ENCODE peak calls at places on chromosomes 2 and 18, in seven cellular contexts. V is cardiac fibroblast; F is AG04449; L is AG04450; G is CD8-positive, alpha-beta memory T cell; J is IMR-90; Z is foreskin fibroblast. E is an unnamed sample.

GRCh38 chr2:105790467-105791118 is 45.9 kb downstream of the NCK2 start:
- DNase-seq in V (no peak), F (no peak), L (no peak), G (no peak), J (no peak), Z (no peak), E (no peak)

GRCh38 chr2:170715932-170716777 is 1.0 kb downstream of the SP5 start:
- DNase-seq in V (no peak), F (no peak), L (no peak), G (peak; percentile 5), J (no peak), Z (no peak), E (no peak)

GRCh38 chr2:23069156-23069555 is 315.8 kb upstream of the KLHL29 start:
- DNase-seq in V (no peak), F (no peak), L (no peak), G (no peak), J (no peak), Z (no peak), E (no peak)

GRCh38 chr2:159169187-159169586 is 117.3 kb downstream of the WDSUB1 start:
- DNase-seq in V (peak; percentile 35), F (no peak), L (no peak), G (no peak), J (peak; percentile 25), Z (no peak), E (no peak)

GRCh38 chr18:65852273-65852672 is 101.5 kb downstream of the CDH7 start:
- DNase-seq in V (no peak), F (no peak), L (no peak), G (no peak), J (no peak), Z (no peak), E (no peak)

GRCh38 chr2:11406492-11407381 is 59.2 kb downstream of the E2F6 start:
- DNase-seq in V (peak; percentile 83), F (no peak), L (peak; percentile 73), G (no peak), J (peak; percentile 93), Z (peak; percentile 92), E (peak; percentile 83)

GRCh38 chr18:395481-396250 is 104.8 kb downstream of the COLEC12 start:
- DNase-seq in V (peak; percentile 23), F (no peak), L (peak; percentile 53), G (no peak), J (peak; percentile 86), Z (peak; percentile 89), E (peak; percentile 93)

GRCh38 chr2:158936978-158937377 is 31.5 kb upstream of the TANC1 start:
- DNase-seq in V (peak; percentile 94), F (no peak), L (peak; percentile 85), G (no peak), J (peak; percentile 95), Z (peak; percentile 86), E (peak; percentile 78)

GRCh38 chr2:207813942-207814341 is 44.2 kb upstream of the FZD5 start:
- DNase-seq in V (no peak), F (no peak), L (no peak), G (no peak), J (no peak), Z (no peak), E (no peak)

GRCh38 chr18:65938592-65939372 is 188.0 kb downstream of the CDH7 start:
- DNase-seq in V (peak; percentile 25), F (no peak), L (no peak), G (no peak), J (no peak), Z (no peak), E (no peak)

GRCh38 chr2:214985619-214986018 is 152.8 kb downstream of the ABCA12 start:
- DNase-seq in V (no peak), F (no peak), L (no peak), G (no peak), J (no peak), Z (no peak), E (no peak)

GRCh38 chr18:9876867-9877654 is 8.7 kb upstream of the TXNDC2 start:
- DNase-seq in V (peak; percentile 92), F (peak; percentile 69), L (peak; percentile 78), G (no peak), J (peak; percentile 97), Z (peak; percentile 77), E (peak; percentile 93)
- H3K4me3 ChIP-seq in V (peak overlapping the region; percentile 15), F (peak overlapping the region; percentile 52), L (peak overlapping the region; percentile 44), G (no peak overlapping the region), J (peak overlapping the region; percentile 39), Z (peak overlapping the region; percentile 37), E (peak overlapping the region; percentile 72)

GRCh38 chr2:156331572-156332451 is 709 bp downstream of the NR4A2 start:
- DNase-seq in V (peak; percentile 86), F (no peak), L (no peak), G (no peak), J (peak; percentile 77), Z (peak; percentile 73), E (peak; percentile 91)
- H3K4me3 ChIP-seq in V (peak overlapping the region; percentile 84), F (peak overlapping the region; percentile 74), L (peak overlapping the region; percentile 79), G (peak overlapping the region; percentile 99), J (peak overlapping the region; percentile 88), Z (peak overlapping the region; percentile 63), E (peak overlapping the region; percentile 95)

GRCh38 chr2:201233192-201234166 is 26.9 kb upstream of the CASP8 start:
- DNase-seq in V (peak; percentile 45), F (no peak), L (no peak), G (peak; percentile 89), J (no peak), Z (no peak), E (no peak)

GRCh38 chr2:201237486-201238241 is 22.7 kb upstream of the CASP8 start:
- DNase-seq in V (no peak), F (no peak), L (no peak), G (no peak), J (no peak), Z (no peak), E (no peak)

GRCh38 chr2:201232125-201232815 is 28.1 kb upstream of the CASP8 start:
- DNase-seq in V (peak; percentile 96), F (peak; percentile 47), L (peak; percentile 73), G (peak; percentile 89), J (peak; percentile 87), Z (peak; percentile 84), E (peak; percentile 92)

GRCh38 chr2:201235865-201236811 is 24.2 kb upstream of the CASP8 start:
- DNase-seq in V (peak; percentile 91), F (peak; percentile 68), L (peak; percentile 46), G (peak; percentile 73), J (peak; percentile 78), Z (peak; percentile 59), E (peak; percentile 94)

GRCh38 chr2:201234167-201235139 is 25.9 kb upstream of the CASP8 start:
- DNase-seq in V (peak; percentile 27), F (no peak), L (no peak), G (peak; percentile 38), J (peak; percentile 46), Z (no peak), E (no peak)
- H3K4me3 ChIP-seq in V (no peak overlapping the region), F (no peak overlapping the region), L (no peak overlapping the region), G (peak overlapping the region; percentile 81), J (no peak overlapping the region), Z (no peak overlapping the region), E (no peak overlapping the region)

DNA sequence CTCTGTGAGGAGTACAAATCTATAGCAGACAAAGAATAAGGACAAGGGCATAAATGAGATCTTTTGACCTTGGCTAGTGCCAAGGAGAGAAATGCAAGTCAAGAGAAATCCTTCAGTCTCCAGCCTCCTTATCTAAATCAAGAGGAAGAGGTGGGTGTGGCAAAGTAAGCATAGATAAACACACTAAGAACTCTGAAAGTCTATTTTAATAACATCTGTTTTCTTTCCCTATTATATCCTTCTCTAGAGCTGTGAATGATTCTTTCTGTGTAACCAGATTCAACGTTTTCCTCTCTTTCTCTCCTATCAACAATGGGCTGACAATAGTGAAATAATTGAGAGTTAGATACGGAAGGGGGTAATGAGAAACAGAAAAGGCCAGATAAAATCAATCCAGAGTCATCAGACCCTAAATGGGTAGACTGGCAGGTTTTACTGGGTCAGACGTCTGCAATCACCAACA is 118.5 kb upstream of the ZFP36L2 start:
- DNase-seq in V (no peak), F (no peak), L (no peak), G (no peak), J (peak; percentile 25), Z (no peak), E (peak; percentile 10)
- H3K4me3 ChIP-seq in V (no peak overlapping the region), F (no peak overlapping the region), L (no peak overlapping the region), G (no peak overlapping the region), J (no peak overlapping the region), Z (no peak overlapping the region), E (peak overlapping the region; percentile 59)